ENCODE peak calls at places on chromosomes 16 and 17, in nine cellular contexts. One of them, this sample, is unnamed.
A peak's percentile ranks its signal among the peaks of the same experiment; 100 is the strongest.

GRCh38 chr17:57424777-57425188 is 168.5 kb downstream of the MSI2 start:
- DNase-seq in body of pancreas: no peak
- DNase-seq in NCI-H1105: no peak
- DNase-seq in activated effector memory CD4-positive, alpha-beta T cell treated with anti-CD3 and anti-CD28 coated beads, Interleukin-2, amount 50 U/mL, for 16 hours: no peak
- DNase-seq in neural crest cell: no peak
- DNase-seq in left colon: peak; percentile 89
- DNase-seq in left lobe of liver: no peak
- DNase-seq in right lobe of liver: no peak
- DNase-seq in activated CD4-positive, alpha-beta T cell treated with anti-CD3 and anti-CD28 coated beads, Interleukin-2, amount 50 U/mL, for 4 hours: no peak
- DNase-seq in this sample: no peak

GRCh38 chr16:56985288-56985961 is 3.9 kb upstream of the NLRC5 start:
- DNase-seq in body of pancreas: peak; percentile 49
- DNase-seq in NCI-H1105: no peak
- DNase-seq in activated effector memory CD4-positive, alpha-beta T cell treated with anti-CD3 and anti-CD28 coated beads, Interleukin-2, amount 50 U/mL, for 16 hours: no peak
- DNase-seq in neural crest cell: no peak
- DNase-seq in left colon: peak; percentile 80
- DNase-seq in left lobe of liver: no peak
- DNase-seq in right lobe of liver: no peak
- DNase-seq in activated CD4-positive, alpha-beta T cell treated with anti-CD3 and anti-CD28 coated beads, Interleukin-2, amount 50 U/mL, for 4 hours: no peak
- DNase-seq in this sample: peak; percentile 57

GRCh38 chr16:15644306-15644961 is 1.5 kb upstream of the MARF1 start:
- DNase-seq in body of pancreas: no peak
- DNase-seq in NCI-H1105: peak; percentile 63
- DNase-seq in activated effector memory CD4-positive, alpha-beta T cell treated with anti-CD3 and anti-CD28 coated beads, Interleukin-2, amount 50 U/mL, for 16 hours: no peak
- DNase-seq in neural crest cell: no peak
- DNase-seq in left colon: peak; percentile 40
- DNase-seq in left lobe of liver: no peak
- DNase-seq in right lobe of liver: no peak
- DNase-seq in activated CD4-positive, alpha-beta T cell treated with anti-CD3 and anti-CD28 coated beads, Interleukin-2, amount 50 U/mL, for 4 hours: no peak
- DNase-seq in this sample: no peak

GRCh38 chr17:40283662-40284061 is 4.0 kb upstream of the CDC6 start:
- DNase-seq in body of pancreas: no peak
- DNase-seq in NCI-H1105: no peak
- DNase-seq in activated effector memory CD4-positive, alpha-beta T cell treated with anti-CD3 and anti-CD28 coated beads, Interleukin-2, amount 50 U/mL, for 16 hours: no peak
- DNase-seq in neural crest cell: no peak
- DNase-seq in left colon: no peak
- DNase-seq in left lobe of liver: no peak
- DNase-seq in right lobe of liver: no peak
- DNase-seq in activated CD4-positive, alpha-beta T cell treated with anti-CD3 and anti-CD28 coated beads, Interleukin-2, amount 50 U/mL, for 4 hours: no peak
- DNase-seq in this sample: no peak

GRCh38 chr16:83330251-83330650 is 477.5 kb upstream of the HSBP1 start:
- DNase-seq in body of pancreas: no peak
- DNase-seq in NCI-H1105: no peak
- DNase-seq in activated effector memory CD4-positive, alpha-beta T cell treated with anti-CD3 and anti-CD28 coated beads, Interleukin-2, amount 50 U/mL, for 16 hours: no peak
- DNase-seq in neural crest cell: no peak
- DNase-seq in left colon: no peak
- DNase-seq in left lobe of liver: no peak
- DNase-seq in right lobe of liver: no peak
- DNase-seq in activated CD4-positive, alpha-beta T cell treated with anti-CD3 and anti-CD28 coated beads, Interleukin-2, amount 50 U/mL, for 4 hours: no peak
- DNase-seq in this sample: no peak

GRCh38 chr17:50842506-50843149 is 7.2 kb downstream of the WFIKKN2 start:
- DNase-seq in body of pancreas: no peak
- DNase-seq in NCI-H1105: no peak
- DNase-seq in activated effector memory CD4-positive, alpha-beta T cell treated with anti-CD3 and anti-CD28 coated beads, Interleukin-2, amount 50 U/mL, for 16 hours: no peak
- DNase-seq in neural crest cell: no peak
- DNase-seq in left colon: no peak
- DNase-seq in left lobe of liver: peak; percentile 44
- DNase-seq in right lobe of liver: no peak
- DNase-seq in activated CD4-positive, alpha-beta T cell treated with anti-CD3 and anti-CD28 coated beads, Interleukin-2, amount 50 U/mL, for 4 hours: no peak
- DNase-seq in this sample: no peak

GRCh38 chr17:72491102-72491501 is 370.3 kb downstream of the SOX9 start:
- DNase-seq in body of pancreas: no peak
- DNase-seq in NCI-H1105: no peak
- DNase-seq in activated effector memory CD4-positive, alpha-beta T cell treated with anti-CD3 and anti-CD28 coated beads, Interleukin-2, amount 50 U/mL, for 16 hours: no peak
- DNase-seq in neural crest cell: no peak
- DNase-seq in left colon: no peak
- DNase-seq in left lobe of liver: no peak
- DNase-seq in right lobe of liver: no peak
- DNase-seq in activated CD4-positive, alpha-beta T cell treated with anti-CD3 and anti-CD28 coated beads, Interleukin-2, amount 50 U/mL, for 4 hours: no peak
- DNase-seq in this sample: no peak

GRCh38 chr16:84103678-84104077 is 13.1 kb downstream of the MBTPS1 start:
- DNase-seq in body of pancreas: no peak
- DNase-seq in NCI-H1105: no peak
- DNase-seq in activated effector memory CD4-positive, alpha-beta T cell treated with anti-CD3 and anti-CD28 coated beads, Interleukin-2, amount 50 U/mL, for 16 hours: no peak
- DNase-seq in neural crest cell: no peak
- DNase-seq in left colon: no peak
- DNase-seq in left lobe of liver: no peak
- DNase-seq in right lobe of liver: no peak
- DNase-seq in activated CD4-positive, alpha-beta T cell treated with anti-CD3 and anti-CD28 coated beads, Interleukin-2, amount 50 U/mL, for 4 hours: no peak
- DNase-seq in this sample: no peak

GRCh38 chr17:45231481-45232116 is 9.9 kb downstream of the FMNL1 start:
- DNase-seq in body of pancreas: no peak
- DNase-seq in NCI-H1105: no peak
- DNase-seq in activated effector memory CD4-positive, alpha-beta T cell treated with anti-CD3 and anti-CD28 coated beads, Interleukin-2, amount 50 U/mL, for 16 hours: peak; percentile 75
- DNase-seq in neural crest cell: no peak
- DNase-seq in left colon: no peak
- DNase-seq in left lobe of liver: no peak
- DNase-seq in right lobe of liver: no peak
- DNase-seq in activated CD4-positive, alpha-beta T cell treated with anti-CD3 and anti-CD28 coated beads, Interleukin-2, amount 50 U/mL, for 4 hours: no peak
- DNase-seq in this sample: peak; percentile 56

GRCh38 chr16:50551243-50551642 is 3.0 kb downstream of the NKD1 start:
- DNase-seq in body of pancreas: no peak
- DNase-seq in NCI-H1105: no peak
- DNase-seq in activated effector memory CD4-positive, alpha-beta T cell treated with anti-CD3 and anti-CD28 coated beads, Interleukin-2, amount 50 U/mL, for 16 hours: no peak
- DNase-seq in neural crest cell: no peak
- DNase-seq in left colon: no peak
- DNase-seq in left lobe of liver: no peak
- DNase-seq in right lobe of liver: no peak
- DNase-seq in activated CD4-positive, alpha-beta T cell treated with anti-CD3 and anti-CD28 coated beads, Interleukin-2, amount 50 U/mL, for 4 hours: no peak
- DNase-seq in this sample: no peak

GRCh38 chr17:14121952-14122351 is 52.6 kb downstream of the COX10 start:
- DNase-seq in body of pancreas: no peak
- DNase-seq in NCI-H1105: no peak
- DNase-seq in activated effector memory CD4-positive, alpha-beta T cell treated with anti-CD3 and anti-CD28 coated beads, Interleukin-2, amount 50 U/mL, for 16 hours: no peak
- DNase-seq in neural crest cell: no peak
- DNase-seq in left colon: no peak
- DNase-seq in left lobe of liver: no peak
- DNase-seq in right lobe of liver: no peak
- DNase-seq in activated CD4-positive, alpha-beta T cell treated with anti-CD3 and anti-CD28 coated beads, Interleukin-2, amount 50 U/mL, for 4 hours: no peak
- DNase-seq in this sample: no peak

GRCh38 chr16:73405851-73406250 is 357.9 kb upstream of the ZFHX3 start:
- DNase-seq in body of pancreas: no peak
- DNase-seq in NCI-H1105: no peak
- DNase-seq in activated effector memory CD4-positive, alpha-beta T cell treated with anti-CD3 and anti-CD28 coated beads, Interleukin-2, amount 50 U/mL, for 16 hours: no peak
- DNase-seq in neural crest cell: no peak
- DNase-seq in left colon: no peak
- DNase-seq in left lobe of liver: no peak
- DNase-seq in right lobe of liver: no peak
- DNase-seq in activated CD4-positive, alpha-beta T cell treated with anti-CD3 and anti-CD28 coated beads, Interleukin-2, amount 50 U/mL, for 4 hours: no peak
- DNase-seq in this sample: no peak

GRCh38 chr17:68195667-68196393 is 52.0 kb upstream of the AMZ2 start:
- DNase-seq in body of pancreas: no peak
- DNase-seq in NCI-H1105: peak; percentile 6
- DNase-seq in activated effector memory CD4-positive, alpha-beta T cell treated with anti-CD3 and anti-CD28 coated beads, Interleukin-2, amount 50 U/mL, for 16 hours: peak; percentile 69
- DNase-seq in neural crest cell: no peak
- DNase-seq in left colon: no peak
- DNase-seq in left lobe of liver: no peak
- DNase-seq in right lobe of liver: no peak
- DNase-seq in activated CD4-positive, alpha-beta T cell treated with anti-CD3 and anti-CD28 coated beads, Interleukin-2, amount 50 U/mL, for 4 hours: no peak
- DNase-seq in this sample: no peak

GRCh38 chr17:694239-694638 is 20.4 kb downstream of the VPS53 start:
- DNase-seq in body of pancreas: no peak
- DNase-seq in NCI-H1105: no peak
- DNase-seq in activated effector memory CD4-positive, alpha-beta T cell treated with anti-CD3 and anti-CD28 coated beads, Interleukin-2, amount 50 U/mL, for 16 hours: peak; percentile 6
- DNase-seq in neural crest cell: no peak
- DNase-seq in left colon: no peak
- DNase-seq in left lobe of liver: no peak
- DNase-seq in right lobe of liver: no peak
- DNase-seq in activated CD4-positive, alpha-beta T cell treated with anti-CD3 and anti-CD28 coated beads, Interleukin-2, amount 50 U/mL, for 4 hours: no peak
- DNase-seq in this sample: no peak

GRCh38 chr16:65153365-65154105 is 31.7 kb upstream of the CDH11 start:
- DNase-seq in body of pancreas: no peak
- DNase-seq in NCI-H1105: no peak
- DNase-seq in activated effector memory CD4-positive, alpha-beta T cell treated with anti-CD3 and anti-CD28 coated beads, Interleukin-2, amount 50 U/mL, for 16 hours: no peak
- DNase-seq in neural crest cell: no peak
- DNase-seq in left colon: no peak
- DNase-seq in left lobe of liver: no peak
- DNase-seq in right lobe of liver: no peak
- DNase-seq in activated CD4-positive, alpha-beta T cell treated with anti-CD3 and anti-CD28 coated beads, Interleukin-2, amount 50 U/mL, for 4 hours: no peak
- DNase-seq in this sample: no peak

GRCh38 chr16:51762081-51762995 is 611.3 kb upstream of the SALL1 start:
- DNase-seq in body of pancreas: peak; percentile 84
- DNase-seq in NCI-H1105: peak; percentile 81
- DNase-seq in activated effector memory CD4-positive, alpha-beta T cell treated with anti-CD3 and anti-CD28 coated beads, Interleukin-2, amount 50 U/mL, for 16 hours: peak; percentile 73
- DNase-seq in neural crest cell: peak; percentile 91
- DNase-seq in left colon: peak; percentile 34
- DNase-seq in left lobe of liver: peak; percentile 82
- DNase-seq in right lobe of liver: peak; percentile 84
- DNase-seq in activated CD4-positive, alpha-beta T cell treated with anti-CD3 and anti-CD28 coated beads, Interleukin-2, amount 50 U/mL, for 4 hours: peak; percentile 3
- DNase-seq in this sample: peak; percentile 85

GRCh38 chr17:83118071-83118841 is 38.8 kb downstream of the METRNL start:
- DNase-seq in body of pancreas: no peak
- DNase-seq in NCI-H1105: no peak
- DNase-seq in activated effector memory CD4-positive, alpha-beta T cell treated with anti-CD3 and anti-CD28 coated beads, Interleukin-2, amount 50 U/mL, for 16 hours: no peak
- DNase-seq in neural crest cell: no peak
- DNase-seq in left colon: no peak
- DNase-seq in left lobe of liver: no peak
- DNase-seq in right lobe of liver: peak; percentile 28
- DNase-seq in activated CD4-positive, alpha-beta T cell treated with anti-CD3 and anti-CD28 coated beads, Interleukin-2, amount 50 U/mL, for 4 hours: no peak
- DNase-seq in this sample: no peak

GRCh38 chr17:81807210-81807719 is 3.3 kb downstream of the GCGR start:
- DNase-seq in body of pancreas: no peak
- DNase-seq in NCI-H1105: no peak
- DNase-seq in activated effector memory CD4-positive, alpha-beta T cell treated with anti-CD3 and anti-CD28 coated beads, Interleukin-2, amount 50 U/mL, for 16 hours: no peak
- DNase-seq in neural crest cell: no peak
- DNase-seq in left colon: no peak
- DNase-seq in left lobe of liver: no peak
- DNase-seq in right lobe of liver: peak; percentile 56
- DNase-seq in activated CD4-positive, alpha-beta T cell treated with anti-CD3 and anti-CD28 coated beads, Interleukin-2, amount 50 U/mL, for 4 hours: no peak
- DNase-seq in this sample: no peak

GRCh38 chr17:57614742-57615141 is 130.4 kb downstream of the CCDC182 start:
- DNase-seq in body of pancreas: no peak
- DNase-seq in NCI-H1105: no peak
- DNase-seq in activated effector memory CD4-positive, alpha-beta T cell treated with anti-CD3 and anti-CD28 coated beads, Interleukin-2, amount 50 U/mL, for 16 hours: no peak
- DNase-seq in neural crest cell: no peak
- DNase-seq in left colon: no peak
- DNase-seq in left lobe of liver: no peak
- DNase-seq in right lobe of liver: no peak
- DNase-seq in activated CD4-positive, alpha-beta T cell treated with anti-CD3 and anti-CD28 coated beads, Interleukin-2, amount 50 U/mL, for 4 hours: no peak
- DNase-seq in this sample: no peak

GRCh38 chr16:24769806-24770205 is 40.4 kb downstream of the TNRC6A start:
- DNase-seq in body of pancreas: no peak
- DNase-seq in NCI-H1105: no peak
- DNase-seq in activated effector memory CD4-positive, alpha-beta T cell treated with anti-CD3 and anti-CD28 coated beads, Interleukin-2, amount 50 U/mL, for 16 hours: no peak
- DNase-seq in neural crest cell: no peak
- DNase-seq in left colon: no peak
- DNase-seq in left lobe of liver: no peak
- DNase-seq in right lobe of liver: no peak
- DNase-seq in activated CD4-positive, alpha-beta T cell treated with anti-CD3 and anti-CD28 coated beads, Interleukin-2, amount 50 U/mL, for 4 hours: no peak
- DNase-seq in this sample: no peak

GRCh38 chr17:65634533-65634932 is 73.1 kb upstream of the AXIN2 start:
- DNase-seq in body of pancreas: peak; percentile 21
- DNase-seq in NCI-H1105: no peak
- DNase-seq in activated effector memory CD4-positive, alpha-beta T cell treated with anti-CD3 and anti-CD28 coated beads, Interleukin-2, amount 50 U/mL, for 16 hours: no peak
- DNase-seq in neural crest cell: no peak
- DNase-seq in left colon: peak; percentile 74
- DNase-seq in left lobe of liver: no peak
- DNase-seq in right lobe of liver: no peak
- DNase-seq in activated CD4-positive, alpha-beta T cell treated with anti-CD3 and anti-CD28 coated beads, Interleukin-2, amount 50 U/mL, for 4 hours: no peak
- DNase-seq in this sample: peak; percentile 46

GRCh38 chr17:34171245-34171818 is 83.8 kb upstream of the CCL2 start:
- DNase-seq in body of pancreas: peak; percentile 63
- DNase-seq in NCI-H1105: peak; percentile 45
- DNase-seq in activated effector memory CD4-positive, alpha-beta T cell treated with anti-CD3 and anti-CD28 coated beads, Interleukin-2, amount 50 U/mL, for 16 hours: peak; percentile 78
- DNase-seq in neural crest cell: peak; percentile 59
- DNase-seq in left colon: no peak
- DNase-seq in left lobe of liver: peak; percentile 57
- DNase-seq in right lobe of liver: no peak
- DNase-seq in activated CD4-positive, alpha-beta T cell treated with anti-CD3 and anti-CD28 coated beads, Interleukin-2, amount 50 U/mL, for 4 hours: peak; percentile 21
- DNase-seq in this sample: peak; percentile 63

GRCh38 chr16:69520800-69521602 is 44.8 kb upstream of the NFAT5 start:
- DNase-seq in body of pancreas: no peak
- DNase-seq in NCI-H1105: no peak
- DNase-seq in activated effector memory CD4-positive, alpha-beta T cell treated with anti-CD3 and anti-CD28 coated beads, Interleukin-2, amount 50 U/mL, for 16 hours: no peak
- DNase-seq in neural crest cell: no peak
- DNase-seq in left colon: no peak
- DNase-seq in left lobe of liver: no peak
- DNase-seq in right lobe of liver: no peak
- DNase-seq in activated CD4-positive, alpha-beta T cell treated with anti-CD3 and anti-CD28 coated beads, Interleukin-2, amount 50 U/mL, for 4 hours: no peak
- DNase-seq in this sample: no peak

GRCh38 chr16:569445-570254 is at the start of gene PIGQ:
- DNase-seq in body of pancreas: peak; percentile 65
- DNase-seq in NCI-H1105: no peak
- DNase-seq in activated effector memory CD4-positive, alpha-beta T cell treated with anti-CD3 and anti-CD28 coated beads, Interleukin-2, amount 50 U/mL, for 16 hours: peak; percentile 89
- DNase-seq in neural crest cell: peak; percentile 59
- DNase-seq in left colon: peak; percentile 64
- DNase-seq in left lobe of liver: peak; percentile 65
- DNase-seq in right lobe of liver: peak; percentile 70
- DNase-seq in activated CD4-positive, alpha-beta T cell treated with anti-CD3 and anti-CD28 coated beads, Interleukin-2, amount 50 U/mL, for 4 hours: peak; percentile 38
- DNase-seq in this sample: peak; percentile 64

GRCh38 chr17:20189322-20189721 is 180.2 kb downstream of the SPECC1 start:
- DNase-seq in body of pancreas: no peak
- DNase-seq in NCI-H1105: no peak
- DNase-seq in activated effector memory CD4-positive, alpha-beta T cell treated with anti-CD3 and anti-CD28 coated beads, Interleukin-2, amount 50 U/mL, for 16 hours: no peak
- DNase-seq in neural crest cell: peak; percentile 25
- DNase-seq in left colon: no peak
- DNase-seq in left lobe of liver: no peak
- DNase-seq in right lobe of liver: no peak
- DNase-seq in activated CD4-positive, alpha-beta T cell treated with anti-CD3 and anti-CD28 coated beads, Interleukin-2, amount 50 U/mL, for 4 hours: no peak
- DNase-seq in this sample: no peak

GRCh38 chr17:33469911-33470310 is 176.8 kb upstream of the ASIC2 start:
- DNase-seq in body of pancreas: no peak
- DNase-seq in NCI-H1105: no peak
- DNase-seq in activated effector memory CD4-positive, alpha-beta T cell treated with anti-CD3 and anti-CD28 coated beads, Interleukin-2, amount 50 U/mL, for 16 hours: no peak
- DNase-seq in neural crest cell: no peak
- DNase-seq in left colon: peak; percentile 40
- DNase-seq in left lobe of liver: no peak
- DNase-seq in right lobe of liver: no peak
- DNase-seq in activated CD4-positive, alpha-beta T cell treated with anti-CD3 and anti-CD28 coated beads, Interleukin-2, amount 50 U/mL, for 4 hours: no peak
- DNase-seq in this sample: no peak

GRCh38 chr16:1351582-1352362 is at the start of the genes GNPTG and TSR3:
- DNase-seq in body of pancreas: peak; percentile 90
- DNase-seq in NCI-H1105: peak; percentile 52
- DNase-seq in activated effector memory CD4-positive, alpha-beta T cell treated with anti-CD3 and anti-CD28 coated beads, Interleukin-2, amount 50 U/mL, for 16 hours: peak; percentile 95
- DNase-seq in neural crest cell: peak; percentile 80
- DNase-seq in left colon: peak; percentile 83
- DNase-seq in left lobe of liver: peak; percentile 87
- DNase-seq in right lobe of liver: peak; percentile 88
- DNase-seq in activated CD4-positive, alpha-beta T cell treated with anti-CD3 and anti-CD28 coated beads, Interleukin-2, amount 50 U/mL, for 4 hours: peak; percentile 61
- DNase-seq in this sample: peak; percentile 88

GRCh38 chr17:39740357-39741111 is 2.8 kb downstream of the GRB7 start:
- DNase-seq in body of pancreas: peak; percentile 49
- DNase-seq in NCI-H1105: no peak
- DNase-seq in activated effector memory CD4-positive, alpha-beta T cell treated with anti-CD3 and anti-CD28 coated beads, Interleukin-2, amount 50 U/mL, for 16 hours: no peak
- DNase-seq in neural crest cell: no peak
- DNase-seq in left colon: peak; percentile 71
- DNase-seq in left lobe of liver: no peak
- DNase-seq in right lobe of liver: peak; percentile 52
- DNase-seq in activated CD4-positive, alpha-beta T cell treated with anti-CD3 and anti-CD28 coated beads, Interleukin-2, amount 50 U/mL, for 4 hours: no peak
- DNase-seq in this sample: no peak

GRCh38 chr17:56896968-56897359 is 16.9 kb downstream of the TRIM25 start:
- DNase-seq in body of pancreas: peak; percentile 32
- DNase-seq in NCI-H1105: no peak
- DNase-seq in activated effector memory CD4-positive, alpha-beta T cell treated with anti-CD3 and anti-CD28 coated beads, Interleukin-2, amount 50 U/mL, for 16 hours: no peak
- DNase-seq in neural crest cell: no peak
- DNase-seq in left colon: peak; percentile 66
- DNase-seq in left lobe of liver: peak; percentile 37
- DNase-seq in right lobe of liver: no peak
- DNase-seq in activated CD4-positive, alpha-beta T cell treated with anti-CD3 and anti-CD28 coated beads, Interleukin-2, amount 50 U/mL, for 4 hours: no peak
- DNase-seq in this sample: peak; percentile 56

GRCh38 chr16:69865701-69866100 is 85.4 kb upstream of the CLEC18A start:
- DNase-seq in body of pancreas: no peak
- DNase-seq in NCI-H1105: no peak
- DNase-seq in activated effector memory CD4-positive, alpha-beta T cell treated with anti-CD3 and anti-CD28 coated beads, Interleukin-2, amount 50 U/mL, for 16 hours: no peak
- DNase-seq in neural crest cell: no peak
- DNase-seq in left colon: no peak
- DNase-seq in left lobe of liver: no peak
- DNase-seq in right lobe of liver: no peak
- DNase-seq in activated CD4-positive, alpha-beta T cell treated with anti-CD3 and anti-CD28 coated beads, Interleukin-2, amount 50 U/mL, for 4 hours: no peak
- DNase-seq in this sample: peak; percentile 51

GRCh38 chr16:30977502-30977901 is 7.5 kb upstream of the HSD3B7 start:
- DNase-seq in body of pancreas: no peak
- DNase-seq in NCI-H1105: no peak
- DNase-seq in activated effector memory CD4-positive, alpha-beta T cell treated with anti-CD3 and anti-CD28 coated beads, Interleukin-2, amount 50 U/mL, for 16 hours: no peak
- DNase-seq in neural crest cell: no peak
- DNase-seq in left colon: no peak
- DNase-seq in left lobe of liver: no peak
- DNase-seq in right lobe of liver: no peak
- DNase-seq in activated CD4-positive, alpha-beta T cell treated with anti-CD3 and anti-CD28 coated beads, Interleukin-2, amount 50 U/mL, for 4 hours: no peak
- DNase-seq in this sample: no peak

This sample was measured in stomach.